ENCODE peak calls at places on chromosome 16, in nine cellular contexts. T is DMS153; B is posterior cingulate gyrus; E is germinal center; I is HS-27A; H is Panc1; Y is prostate gland; W is activated CD4-positive, alpha-beta T cell treated with anti-CD3 and anti-CD28 coated beads, Interleukin-2, amount 10 ng/mL, durations not matched to agents 7 days and 5 days; S is left cardiac atrium. Z is an unnamed sample.

GRCh38 chr16:63230383-63230782 is 1194.1 kb upstream of the CDH8 start:
- DNase-seq in T (no peak), S (no peak), E (no peak), W (no peak), B (no peak), H (no peak), Y (no peak), I (no peak), Z (no peak)

GRCh38 chr16:56935201-56935600 is 3.3 kb downstream of the HERPUD1 start:
- DNase-seq in Y (no peak), B (no peak), E (no peak), H (no peak), W (no peak), S (no peak), I (no peak), T (no peak), Z (no peak)

GRCh38 chr16:87317766-87318121 is 552 bp upstream of the C16orf95 start:
- DNase-seq in I (peak), T (no peak), E (peak), S (peak), B (no peak), H (no peak), Y (no peak), W (peak), Z (no peak)

GRCh38 chr16:72530434-72530833 is 358.5 kb upstream of the PMFBP1 start:
- DNase-seq in E (no peak), B (no peak), I (peak), W (no peak), S (no peak), Y (no peak), H (no peak), T (no peak), Z (no peak)

GRCh38 chr16:64250866-64251265 is 871.0 kb downstream of the CDH11 start:
- DNase-seq in Y (no peak), H (no peak), E (no peak), S (peak), T (no peak), I (no peak), W (no peak), B (no peak), Z (no peak)

GRCh38 chr16:24845726-24846547 is at the start of gene SLC5A11:
- DNase-seq in B (no peak), T (no peak), I (no peak), S (no peak), H (no peak), Y (no peak), W (no peak), E (no peak), Z (no peak)

GRCh38 chr16:20262248-20262647 is 65.1 kb downstream of the GP2 start:
- DNase-seq in T (no peak), H (no peak), E (no peak), I (no peak), W (no peak), Y (no peak), B (no peak), S (no peak), Z (no peak)

GRCh38 chr16:30382398-30383015 is at the start of gene SEPTIN1:
- DNase-seq in I (no peak), H (no peak), E (peak), W (peak), B (no peak), Y (no peak), T (no peak), S (no peak), Z (no peak)

GRCh38 chr16:11160676-11161115 is 95.3 kb downstream of the SOCS1 start:
- DNase-seq in S (no peak), B (no peak), E (no peak), Y (no peak), H (no peak), T (no peak), W (no peak), I (no peak), Z (no peak)

GRCh38 chr16:49755291-49755611 is 100.7 kb downstream of the ZNF423 start:
- DNase-seq in T (no peak), W (no peak), E (no peak), H (no peak), Y (peak), I (no peak), S (no peak), B (no peak), Z (peak)

GRCh38 chr16:70701036-70701435 is 15.2 kb upstream of the MTSS2 start:
- DNase-seq in S (no peak), W (no peak), B (no peak), Y (no peak), I (no peak), H (no peak), T (no peak), E (no peak), Z (no peak)